ENCODE peak calls at places on chromosomes 7 and 10, in nine cellular contexts. U is EL; H is effector memory CD8-positive, alpha-beta T cell; O is activated T-cell treated with anti-CD3 and anti-CD28 coated beads for 4 hours; F is NCI-H82; I is T-cell; C is CD8-positive, alpha-beta T cell; B is NCI-H2081; S is activated CD4-positive, CD25-positive, alpha-beta regulatory T cell. T is an unnamed sample.

GRCh38 chr10:114879541-114880158 is 58.1 kb downstream of the FHIP2A start:
- DNase-seq in B (no peak), C (no peak), O (no peak), F (peak), I (peak), U (peak), S (no peak), H (peak), T (peak)

GRCh38 chr7:68576366-68576765 is 1021.9 kb upstream of the AUTS2 start:
- DNase-seq in S (no peak), F (no peak), I (no peak), H (no peak), U (no peak), C (no peak), B (no peak), O (no peak), T (no peak)

GRCh38 chr7:141072548-141073172 is 1.2 kb upstream of the TMEM178B start:
- DNase-seq in I (no peak), S (no peak), U (peak), O (no peak), B (peak), F (peak), C (no peak), H (no peak), T (peak)

GRCh38 chr7:114085592-114086490 is 167.0 kb upstream of the PPP1R3A start:
- DNase-seq in O (no peak), C (no peak), H (peak), U (peak), B (peak), F (peak), I (no peak), S (no peak), T (no peak)

GRCh38 chr7:119562839-119563238 is 710.1 kb upstream of the KCND2 start:
- DNase-seq in C (no peak), B (no peak), F (peak), U (no peak), H (no peak), S (no peak), I (no peak), O (no peak), T (no peak)

GRCh38 chr10:61923210-61924024 is 21.9 kb downstream of the ARID5B start:
- DNase-seq in C (no peak), O (no peak), H (no peak), I (no peak), F (peak), S (no peak), B (no peak), U (peak), T (no peak)

GRCh38 chr7:156600496-156600895 is 40.1 kb upstream of the RNF32 start:
- DNase-seq in H (no peak), U (no peak), B (no peak), F (no peak), S (no peak), I (no peak), O (no peak), C (no peak), T (no peak)

GRCh38 chr7:111030358-111030735 is 60.6 kb upstream of the LRRN3 start:
- DNase-seq in C (no peak), F (no peak), H (no peak), B (no peak), O (no peak), I (no peak), U (no peak), S (no peak), T (no peak)

GRCh38 chr10:130432850-130433249 is 296.7 kb downstream of the GLRX3 start:
- DNase-seq in O (no peak), F (no peak), S (no peak), U (no peak), I (no peak), B (no peak), H (no peak), C (peak), T (no peak)

GRCh38 chr7:149692557-149692982 is 80.8 kb downstream of the ZNF467 start:
- DNase-seq in U (no peak), C (no peak), B (no peak), H (no peak), I (no peak), O (no peak), F (peak), S (no peak), T (no peak)

GRCh38 chr10:132467464-132468149 is 70.0 kb upstream of the INPP5A start:
- DNase-seq in H (no peak), F (no peak), U (no peak), C (no peak), O (no peak), B (no peak), S (no peak), I (no peak), T (no peak)

GRCh38 chr7:304574-305409 is 14.8 kb downstream of the FOXL3 start:
- DNase-seq in O (no peak), B (no peak), C (no peak), I (no peak), U (no peak), F (no peak), H (no peak), S (no peak), T (no peak)

GRCh38 chr7:50595538-50596102 is 30.4 kb upstream of the DDC start:
- DNase-seq in U (peak), H (peak), I (peak), O (no peak), S (no peak), F (peak), C (no peak), B (peak), T (no peak)

GRCh38 chr10:98326621-98327027 is 58.6 kb upstream of the LOXL4 start:
- DNase-seq in C (no peak), S (no peak), O (no peak), F (no peak), I (no peak), B (peak), U (no peak), H (no peak), T (no peak)

GRCh38 chr10:92419740-92420553 is 129.0 kb downstream of the MARCHF5 start:
- DNase-seq in O (no peak), U (peak), I (no peak), C (no peak), S (no peak), H (no peak), B (no peak), F (no peak), T (no peak)

GRCh38 chr7:66150471-66150870 is 35.8 kb downstream of the CRCP start:
- DNase-seq in B (no peak), H (no peak), I (no peak), O (no peak), S (no peak), U (peak), C (no peak), F (no peak), T (no peak)

GRCh38 chr10:57844387-57844998 is 423.2 kb downstream of the IPMK start:
- DNase-seq in S (no peak), F (no peak), B (peak), C (no peak), U (no peak), H (no peak), I (no peak), O (no peak), T (no peak)

GRCh38 chr10:4333474-4333894 is 492.5 kb upstream of the AKR1E2 start:
- DNase-seq in S (no peak), O (no peak), I (no peak), U (no peak), F (no peak), H (no peak), C (no peak), B (no peak), T (no peak)

GRCh38 chr10:62050941-62051433 is 149.5 kb downstream of the ARID5B start:
- DNase-seq in C (peak), H (peak), O (peak), F (no peak), B (peak), I (peak), S (peak), U (peak), T (peak)

GRCh38 chr10:113122947-113123346 is 172.9 kb downstream of the TCF7L2 start:
- DNase-seq in S (no peak), U (no peak), C (no peak), B (no peak), I (no peak), O (no peak), H (no peak), F (no peak), T (no peak)

GRCh38 chr10:22697101-22697500 is 17.3 kb downstream of the PIP4K2A start:
- DNase-seq in S (no peak), F (no peak), C (no peak), H (no peak), B (no peak), U (no peak), O (no peak), I (no peak), T (no peak)

GRCh38 chr10:102451105-102451969 is at the start of gene C10orf95:
- DNase-seq in U (no peak), C (no peak), O (no peak), H (peak), B (peak), S (no peak), I (no peak), F (peak), T (no peak)

GRCh38 chr10:124669824-124670654 is 74.1 kb downstream of the FAM53B start:
- DNase-seq in I (no peak), O (no peak), S (no peak), C (no peak), F (no peak), B (no peak), H (no peak), U (no peak), T (no peak)